ENCODE peak calls at places on chromosomes 13 and 19, in eight cellular contexts. Q is tibial nerve, E is ovary, O is suprapubic skin, A is GM23338, X is pancreas, L is HCT116, B is left ventricle myocardium inferior. W is an unnamed sample. For H3K36me3, the result is how much of the 10 kb centered on the place peaks cover.

GRCh38 chr19:39052243-39052746 is 19.9 kb upstream of the FBXO27 start:
- DNase-seq in O (no peak), X (peak), E (peak), B (peak), Q (peak), L (no peak), A (peak), W (peak)

GRCh38 chr13:95643814-95644598 is 500 bp downstream of the DZIP1 start:
- DNase-seq in A (peak), O (peak), E (no peak), Q (no peak), X (no peak), B (peak), L (no peak), W (no peak)

GRCh38 chr13:38564751-38565150 is 122.1 kb upstream of the FREM2 start:
- DNase-seq in A (no peak), B (no peak), L (no peak), O (no peak), X (no peak), Q (no peak), E (no peak), W (no peak)

GRCh38 chr19:44596428-44597130 is 16.8 kb upstream of the IGSF23 start:
- DNase-seq in L (no peak), E (no peak), B (no peak), A (no peak), Q (no peak), X (no peak), O (no peak), W (no peak)

GRCh38 chr13:27868639-27869435 is 51.0 kb upstream of the PDX1 start:
- DNase-seq in E (no peak), A (peak), B (no peak), L (peak), Q (no peak), O (no peak), X (no peak), W (no peak)

GRCh38 chr13:39506559-39507390 is 96.2 kb downstream of the LHFPL6 start:
- DNase-seq in L (no peak), B (no peak), E (no peak), A (peak), O (no peak), X (no peak), Q (no peak), W (no peak)

GRCh38 chr19:34676697-34677385 is at the start of gene SCGB2B2:
- DNase-seq in X (no peak), E (peak), B (no peak), A (peak), L (peak), O (no peak), Q (peak), W (peak)

GRCh38 chr19:41325947-41326706 is 16.2 kb downstream of the CCDC97 start:
- DNase-seq in E (peak), Q (no peak), L (no peak), B (no peak), X (no peak), O (no peak), A (no peak), W (no peak)

GRCh38 chr13:22893777-22894176 is 287.0 kb upstream of the SGCG start:
- DNase-seq in X (no peak), O (no peak), Q (no peak), E (no peak), B (no peak), A (no peak), L (no peak), W (no peak)

GRCh38 chr19:5057860-5058259 is 88.9 kb downstream of the KDM4B start:
- DNase-seq in O (no peak), L (no peak), B (no peak), Q (no peak), X (no peak), E (no peak), A (peak), W (no peak)

GRCh38 chr13:39777527-39778061 is 122.1 kb downstream of the COG6 start:
- DNase-seq in O (no peak), Q (no peak), E (no peak), A (peak), L (peak), X (no peak), B (no peak), W (no peak)

GRCh38 chr13:59480857-59481256 is 682.9 kb downstream of the DIAPH3 start:
- DNase-seq in Q (no peak), L (no peak), A (no peak), E (no peak), X (no peak), B (no peak), O (no peak), W (no peak)

GRCh38 chr19:37007587-37008220 is 70.5 kb upstream of the ZNF420 start:
- DNase-seq in E (peak), O (no peak), Q (no peak), X (peak), L (no peak), B (peak), A (peak), W (peak)

GRCh38 chr13:44855860-44856259 is 133.4 kb downstream of the NUFIP1 start:
- DNase-seq in O (no peak), X (no peak), Q (no peak), A (no peak), L (no peak), E (no peak), B (no peak), W (peak)

GRCh38 chr13:51317262-51317661 is 22.2 kb upstream of the SERPINE3 start:
- DNase-seq in B (no peak), L (no peak), Q (no peak), E (no peak), O (no peak), X (no peak), A (no peak), W (no peak)

GRCh38 chr13:45799451-45799850 is 52.1 kb downstream of the SIAH3 start:
- DNase-seq in B (peak), A (no peak), L (no peak), Q (no peak), O (no peak), E (no peak), X (no peak), W (peak)

GRCh38 chr13:75485286-75486062 is 3.5 kb upstream of the TBC1D4 start:
- DNase-seq in B (no peak), Q (no peak), L (peak), O (no peak), X (no peak), A (peak), E (no peak), W (no peak)

GRCh38 chr13:75798353-75799245 is 162.5 kb downstream of the LMO7 start:
- DNase-seq in Q (no peak), A (no peak), B (no peak), O (no peak), E (no peak), X (no peak), L (peak), W (no peak)

GRCh38 chr19:7925171-7925837 is 631 bp downstream of the CTXN1 start:
- DNase-seq in B (peak), O (peak), L (peak), Q (no peak), X (peak), E (peak), A (peak), W (no peak)

GRCh38 chr19:55549500-55550320 is 4.4 kb upstream of the SBK3 start:
- DNase-seq in X (no peak), A (peak), E (no peak), Q (no peak), O (no peak), L (peak), B (no peak), W (no peak)

GRCh38 chr13:111941845-111942447 is 125.0 kb upstream of the SOX1 start:
- DNase-seq in A (no peak), X (no peak), O (no peak), E (no peak), L (no peak), B (no peak), Q (no peak), W (peak)

GRCh38 chr19:13153627-13154240 is 3.5 kb downstream of the IER2 start:
- DNase-seq in E (peak), L (no peak), Q (no peak), B (no peak), O (no peak), X (peak), A (peak), W (no peak)

GRCh38 chr19:34416021-34416545 is 11.9 kb downstream of the PDCD2L start:
- DNase-seq in O (no peak), Q (no peak), A (no peak), X (no peak), B (no peak), L (no peak), E (no peak), W (no peak)

GRCh38 chr19:53903055-53903680 is 5.9 kb upstream of the CACNG7 start:
- DNase-seq in E (no peak), Q (no peak), X (no peak), A (peak), B (no peak), L (no peak), O (no peak), W (no peak)

GRCh38 chr13:104204177-104204576 is 1138.0 kb upstream of the SLC10A2 start:
- DNase-seq in X (no peak), L (no peak), B (no peak), O (no peak), E (no peak), A (peak), Q (no peak), W (no peak)

GRCh38 chr19:33373701-33374405 is at the start of gene CEBPG:
- DNase-seq in E (peak), Q (no peak), O (peak), B (peak), A (peak), L (no peak), X (peak), W (no peak)

GRCh38 chr19:44738603-44739585 is 9.6 kb upstream of the BCL3 start:
- DNase-seq in O (no peak), E (no peak), X (peak), A (no peak), B (no peak), Q (no peak), L (no peak), W (no peak)

GRCh38 chr13:51644649-51645048 is 60.4 kb downstream of the WDFY2 start:
- DNase-seq in O (no peak), A (no peak), E (no peak), B (no peak), Q (no peak), X (no peak), L (no peak), W (no peak)

GRCh38 chr19:57949296-57949695 is 1.8 kb upstream of the ZNF256 start:
- DNase-seq in L (no peak), X (no peak), E (no peak), A (no peak), B (peak), Q (no peak), O (no peak), W (no peak)

GRCh38 chr19:39937094-39937493 is 2.7 kb upstream of the FCGBP start:
- DNase-seq in B (no peak), O (no peak), X (no peak), L (no peak), E (no peak), Q (no peak), A (no peak), W (no peak)

GRCh38 chr19:41808663-41809566 is 12.5 kb downstream of the CEACAM3 start:
- DNase-seq in Q (no peak), X (no peak), O (peak), L (no peak), B (peak), A (no peak), E (no peak), W (no peak)

GRCh38 chr13:39501711-39502324 is 101.2 kb downstream of the LHFPL6 start:
- DNase-seq in A (no peak), O (no peak), E (no peak), B (peak), L (no peak), X (no peak), Q (no peak), W (no peak)

GRCh38 chr13:87677043-87677333 is 5.8 kb downstream of the SLITRK5 start:
- DNase-seq in L (no peak), Q (no peak), O (no peak), E (no peak), X (no peak), A (peak), B (no peak), W (no peak)

GRCh38 chr13:108326318-108326717 is 56.8 kb downstream of the TNFSF13B start:
- DNase-seq in B (no peak), O (no peak), Q (no peak), A (peak), E (no peak), L (no peak), X (no peak), W (no peak)

GRCh38 chr13:37666036-37666435 is 67.5 kb upstream of the POSTN start:
- DNase-seq in L (no peak), E (no peak), B (no peak), X (no peak), O (no peak), A (no peak), Q (no peak), W (no peak)

GRCh38 chr19:41619018-41619571 is 7.8 kb downstream of the CEACAM4 start:
- DNase-seq in L (no peak), O (no peak), Q (no peak), E (no peak), A (no peak), B (no peak), X (no peak), W (no peak)

GRCh38 chr13:95067303-95067702 is 233.9 kb downstream of the ABCC4 start:
- DNase-seq in B (no peak), L (no peak), O (no peak), X (no peak), A (no peak), Q (no peak), E (no peak), W (no peak)

GRCh38 chr19:4624733-4625362 is 14.5 kb upstream of the TNFAIP8L1 start:
- DNase-seq in A (peak), Q (no peak), L (peak), O (no peak), E (no peak), B (no peak), X (no peak), W (no peak)

DNA sequence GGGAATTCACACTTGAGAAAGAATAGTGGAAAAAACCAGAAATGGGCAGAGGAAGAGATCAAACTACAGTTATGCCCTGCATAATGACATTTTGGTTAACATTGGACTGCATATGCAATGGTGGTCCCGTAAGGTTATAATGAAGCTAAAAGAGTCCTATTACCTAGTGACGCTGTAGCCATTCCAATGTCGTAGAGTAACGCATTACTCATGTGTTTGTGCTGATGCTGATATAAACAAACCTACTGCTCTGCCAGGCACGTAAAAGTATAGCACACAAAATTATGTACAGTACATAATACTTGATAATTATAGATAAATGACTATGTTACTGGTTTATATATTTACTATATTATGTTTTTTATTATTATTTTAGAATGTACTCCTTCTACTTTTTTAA is 121.1 kb downstream of the KLF5 start:
- DNase-seq in E (no peak), O (no peak), Q (no peak), L (no peak), B (no peak), A (no peak), X (no peak), W (no peak)
- TF ChIP-seq CTCF in E (no peak), O (no peak), Q (no peak), L (no peak), B (no peak), A (no peak), X (no peak), W (no peak)

GRCh38 chr19:48248081-48248833 is 7.5 kb downstream of the CARD8 start:
- DNase-seq in E (no peak), B (no peak), O (no peak), A (no peak), L (no peak), Q (no peak), X (no peak), W (no peak)
- H3K27ac ChIP-seq in E (no peak), B (peak), O (no peak), A (no peak), L (no peak), Q (no peak), X (no peak), W (no peak)

DNA sequence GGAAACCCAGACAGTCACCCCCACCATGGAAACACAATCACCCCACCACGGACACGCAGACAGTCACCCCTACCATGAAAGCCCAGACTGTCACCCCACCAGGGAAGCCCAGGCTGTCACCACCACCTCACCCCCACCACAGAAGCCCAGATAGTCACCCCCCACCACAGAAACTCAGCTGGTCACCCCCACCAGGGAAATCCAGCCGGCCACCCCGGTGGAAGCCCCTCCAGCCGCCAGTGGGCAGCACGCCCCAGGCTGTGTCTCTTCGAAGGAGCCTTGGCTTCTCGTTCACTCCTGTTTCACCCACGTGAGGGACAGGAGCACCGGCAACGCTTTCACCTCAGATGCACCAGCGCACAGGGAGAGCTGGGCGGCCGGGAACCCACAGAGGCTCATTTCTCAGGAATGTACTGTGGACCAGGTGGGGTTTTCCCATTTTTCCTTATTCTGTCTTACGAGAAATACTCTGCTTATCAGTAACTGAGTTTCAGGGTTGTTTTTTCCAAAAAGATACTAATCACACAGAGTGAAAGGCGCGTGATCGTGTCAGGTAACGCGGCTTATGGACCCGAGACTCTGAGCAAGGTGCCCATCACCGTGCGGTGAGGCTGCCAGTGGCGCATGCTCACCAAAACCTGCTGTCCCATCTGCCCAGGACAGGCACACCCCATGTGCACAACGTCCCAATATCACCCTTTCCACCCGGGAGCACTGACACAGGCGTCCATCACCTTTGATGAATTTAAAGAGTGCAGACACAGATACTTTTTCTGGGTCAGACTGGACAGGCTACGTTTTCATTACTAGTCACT is 28.0 kb downstream of the CARS2 start:
- DNase-seq in L (no peak), O (no peak), Q (no peak), E (no peak), A (no peak), B (no peak), X (no peak), W (no peak)
- H3K36me3 ChIP-seq in L (under half), O (half or more), Q (under half), E (under half), A (under half), B (half or more), X (under half), W (under half)

DNA sequence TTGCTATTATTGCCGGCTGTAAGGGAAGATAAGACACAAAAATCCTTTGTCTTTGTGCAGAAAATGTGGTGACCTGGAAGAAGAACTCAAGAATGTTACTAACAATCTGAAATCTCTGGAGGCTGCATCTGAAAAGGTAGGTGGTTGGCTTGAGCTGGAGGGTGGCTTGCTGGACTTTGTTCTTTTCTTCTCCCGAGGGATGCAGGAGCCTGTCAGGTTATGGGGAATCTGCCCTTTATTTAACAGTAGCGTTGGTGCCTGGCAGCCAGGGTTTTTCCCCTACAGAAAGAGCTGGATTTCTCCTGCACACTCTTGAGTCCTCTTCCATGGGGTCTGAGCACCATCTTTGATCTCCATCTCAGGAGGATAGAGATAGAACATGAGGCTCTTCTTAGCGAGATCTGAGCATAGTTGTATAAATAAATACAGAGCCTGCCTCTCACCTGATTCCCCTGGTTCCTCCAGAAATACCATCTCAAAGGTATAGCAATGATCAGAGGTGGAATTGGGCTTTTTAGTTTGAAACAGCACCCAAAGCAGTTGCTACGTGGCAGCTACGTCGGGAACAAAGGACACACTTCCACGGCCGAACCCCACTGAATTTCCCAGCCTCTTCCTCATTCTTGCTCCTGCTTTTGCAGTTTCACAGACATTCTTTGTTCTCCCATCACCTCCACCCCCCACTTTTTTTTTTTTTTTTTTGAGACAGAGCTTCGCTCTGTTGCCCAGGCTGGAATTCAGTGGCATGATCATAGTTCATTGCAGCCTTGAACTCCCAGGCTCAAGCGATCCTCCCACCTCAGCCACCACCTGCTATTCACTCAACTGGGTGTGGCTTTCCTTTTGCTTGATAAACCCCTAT is 12.9 kb downstream of the TPM4 start:
- DNase-seq in X (peak), B (no peak), A (no peak), Q (no peak), E (no peak), O (no peak), L (no peak), W (no peak)
- TF ChIP-seq CTCF in X (no peak), B (no peak), A (no peak), Q (no peak), E (no peak), O (no peak), L (no peak), W (no peak)

DNA sequence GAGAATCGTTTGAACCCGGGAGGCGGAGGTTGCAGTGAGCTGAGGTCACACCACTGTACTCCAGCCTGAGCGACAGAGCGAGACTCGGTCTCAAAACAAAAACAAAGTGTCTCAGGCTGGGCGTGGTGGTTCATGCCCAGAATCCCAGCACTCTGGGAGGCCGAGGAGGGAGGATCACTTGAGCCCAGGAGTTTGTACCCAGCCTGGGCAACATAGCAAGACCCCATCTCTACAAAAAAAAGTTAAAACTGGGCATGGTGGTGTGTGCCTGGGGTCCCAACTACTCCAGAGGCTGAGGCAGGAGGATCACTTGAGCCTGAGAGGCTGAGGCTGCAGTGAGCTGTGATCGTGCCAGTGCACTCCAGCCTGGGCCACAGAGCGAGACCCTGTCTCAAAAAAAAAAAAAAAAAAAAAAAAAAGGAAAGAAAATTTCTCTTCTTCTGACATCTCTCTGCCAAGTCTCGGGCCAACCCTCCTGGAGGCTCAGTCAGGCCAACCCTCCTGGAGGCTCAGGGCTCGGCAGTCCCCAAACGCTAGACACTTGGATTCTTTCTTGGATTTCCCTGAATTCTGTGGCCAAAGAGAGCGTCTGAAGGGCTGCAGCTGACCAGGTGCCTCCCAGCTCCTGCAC is 26.3 kb downstream of the ARID3A start:
- DNase-seq in B (no peak), L (no peak), E (no peak), A (no peak), X (no peak), Q (no peak), O (no peak), W (no peak)
- H3K27ac ChIP-seq in B (no peak), L (peak), E (no peak), A (peak), X (no peak), Q (no peak), O (no peak), W (no peak)

GRCh38 chr19:1107655-1108261 is 4.0 kb downstream of the GPX4 start:
- DNase-seq in L (no peak), Q (no peak), X (no peak), E (no peak), A (no peak), B (no peak), O (no peak), W (no peak)
- H3K36me3 ChIP-seq in L (under half), Q (under half), X (under half), E (under half), A (under half), B (half or more), O (half or more), W (half or more)

GRCh38 chr19:18866800-18867123 is 29.2 kb downstream of the CERS1 start:
- DNase-seq in O (no peak), B (no peak), Q (no peak), X (no peak), L (no peak), A (no peak), E (no peak), W (no peak)
- TF ChIP-seq CTCF in O (no peak), B (peak), Q (no peak), X (no peak), L (no peak), A (peak), E (peak), W (peak)

W was measured in right atrium auricular region.